ENCODE peak calls at places on chromosomes 11 and 22, in five cellular contexts. Z, V, D, E and Q are unnamed samples.

GRCh38 chr22:17191163-17191562 is 28.1 kb downstream of the ADA2 start:
- DNase-seq in Z (no peak), V (no peak), D (peak; percentile 57), E (no peak), Q (no peak)

GRCh38 chr11:68498313-68498712 is 37.8 kb downstream of the PPP6R3 start:
- DNase-seq in Z (no peak), V (no peak), D (no peak), E (no peak), Q (no peak)

GRCh38 chr11:107791343-107792048 is 67.1 kb downstream of the SLC35F2 start:
- DNase-seq in Z (no peak), V (no peak), D (no peak), E (no peak), Q (no peak)

GRCh38 chr11:11620966-11621880 is 582 bp downstream of the GALNT18 start:
- DNase-seq in Z (peak; percentile 40), V (peak; percentile 37), D (peak; percentile 56), E (no peak), Q (no peak)

GRCh38 chr11:84901986-84902385 is 725.2 kb downstream of the DLG2 start:
- DNase-seq in Z (no peak), V (no peak), D (no peak), E (no peak), Q (no peak)

GRCh38 chr11:22190827-22191463 is 1.9 kb upstream of the ANO5 start:
- DNase-seq in Z (no peak), V (no peak), D (no peak), E (no peak), Q (no peak)

GRCh38 chr11:2450321-2451041 is 5.7 kb downstream of the KCNQ1 start:
- DNase-seq in Z (no peak), V (no peak), D (no peak), E (no peak), Q (no peak)

GRCh38 chr11:83599066-83599465 is 312.9 kb upstream of the CCDC90B start:
- DNase-seq in Z (no peak), V (peak; percentile 62), D (no peak), E (no peak), Q (no peak)

GRCh38 chr11:1765871-1766718 is 2.4 kb upstream of the CTSD start:
- DNase-seq in Z (no peak), V (no peak), D (no peak), E (peak; percentile 77), Q (peak; percentile 72)

GRCh38 chr11:105078283-105078682 is 33.1 kb upstream of the CARD16 start:
- DNase-seq in Z (no peak), V (no peak), D (no peak), E (no peak), Q (no peak)

GRCh38 chr11:73889019-73889418 is 12.2 kb downstream of the PAAF1 start:
- DNase-seq in Z (no peak), V (peak; percentile 85), D (no peak), E (no peak), Q (no peak)

GRCh38 chr11:1567052-1567720 is 4.9 kb downstream of the DUSP8 start:
- DNase-seq in Z (no peak), V (no peak), D (no peak), E (no peak), Q (peak; percentile 24)

GRCh38 chr11:15668718-15669117 is 554.0 kb downstream of the INSC start:
- DNase-seq in Z (no peak), V (no peak), D (peak; percentile 73), E (no peak), Q (no peak)

GRCh38 chr11:75272821-75273301 is 32.3 kb downstream of the TPBGL start:
- DNase-seq in Z (no peak), V (no peak), D (no peak), E (no peak), Q (peak; percentile 26)

GRCh38 chr11:75271730-75272129 is 31.2 kb downstream of the TPBGL start:
- DNase-seq in Z (no peak), V (no peak), D (no peak), E (no peak), Q (no peak)

GRCh38 chr11:75273989-75274391 is 33.4 kb downstream of the TPBGL start:
- DNase-seq in Z (no peak), V (no peak), D (no peak), E (no peak), Q (peak; percentile 19)

GRCh38 chr11:75272391-75272790 is 31.8 kb downstream of the TPBGL start:
- DNase-seq in Z (no peak), V (no peak), D (no peak), E (no peak), Q (no peak)

GRCh38 chr11:75273331-75273988 is 32.9 kb downstream of the TPBGL start:
- DNase-seq in Z (no peak), V (no peak), D (no peak), E (no peak), Q (peak; percentile 12)
- H3K4me2 ChIP-seq in Z (no peak overlapping the region), V (no peak overlapping the region), D (no peak overlapping the region), E (no peak overlapping the region), Q (no peak overlapping the region)

DNA sequence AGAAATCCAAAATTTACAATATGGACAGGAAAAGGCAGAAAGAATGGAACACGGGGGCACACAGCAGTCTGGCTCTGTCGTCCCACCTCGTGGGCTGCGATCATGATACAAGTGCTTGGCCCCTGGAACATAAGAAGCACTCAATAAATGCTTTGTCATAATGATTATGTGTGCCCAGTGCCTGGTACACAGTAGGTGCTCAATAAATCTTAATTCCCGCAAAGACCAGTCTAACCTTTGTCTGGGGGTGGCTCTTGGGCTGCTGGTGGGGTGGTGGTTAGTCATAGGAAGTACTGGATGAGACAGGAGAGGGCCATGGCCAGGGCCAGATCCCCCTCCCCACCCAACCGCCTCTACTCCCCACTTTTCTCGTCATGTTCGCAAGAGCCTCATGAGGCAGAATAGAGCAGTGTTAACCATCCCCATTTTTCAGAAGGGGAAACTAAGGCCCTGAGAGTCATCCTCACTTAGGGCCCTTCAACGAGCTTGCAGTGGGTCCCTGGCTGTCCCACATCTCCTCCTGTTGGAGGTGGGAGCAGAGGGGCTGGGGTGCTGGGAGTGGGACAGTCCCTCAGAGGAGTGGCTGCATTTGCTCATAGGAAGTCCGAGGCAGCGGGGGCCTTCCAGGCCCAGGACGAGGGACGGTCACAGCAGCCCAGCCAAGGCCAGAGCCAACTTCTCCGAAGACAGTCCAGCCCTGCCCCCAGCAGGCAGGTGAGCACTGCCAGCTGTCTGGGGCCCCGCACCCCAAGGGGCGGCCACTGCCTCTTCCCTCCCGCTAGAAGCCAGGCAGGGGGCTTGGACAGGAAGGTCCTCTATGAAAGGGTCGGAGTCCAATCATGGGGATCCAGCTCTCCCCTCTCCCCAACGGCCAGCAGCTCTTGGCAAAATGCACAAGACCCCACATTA is 36.1 kb downstream of the TRIOBP start:
- DNase-seq in Z (no peak), V (no peak), D (no peak), E (no peak), Q (no peak)
- H2BK12ac ChIP-seq in Z (no peak overlapping the region), V (no peak overlapping the region), D (no peak overlapping the region), E (no peak overlapping the region), Q (no peak overlapping the region)

GRCh38 chr11:82523141-82523540 is 210.5 kb downstream of the FAM181B start:
- DNase-seq in Z (peak; percentile 11), V (no peak), D (no peak), E (no peak), Q (peak; percentile 39)
- H3K4me2 ChIP-seq in Z (no peak overlapping the region), V (no peak overlapping the region), D (no peak overlapping the region), E (no peak overlapping the region), Q (no peak overlapping the region)

DNA sequence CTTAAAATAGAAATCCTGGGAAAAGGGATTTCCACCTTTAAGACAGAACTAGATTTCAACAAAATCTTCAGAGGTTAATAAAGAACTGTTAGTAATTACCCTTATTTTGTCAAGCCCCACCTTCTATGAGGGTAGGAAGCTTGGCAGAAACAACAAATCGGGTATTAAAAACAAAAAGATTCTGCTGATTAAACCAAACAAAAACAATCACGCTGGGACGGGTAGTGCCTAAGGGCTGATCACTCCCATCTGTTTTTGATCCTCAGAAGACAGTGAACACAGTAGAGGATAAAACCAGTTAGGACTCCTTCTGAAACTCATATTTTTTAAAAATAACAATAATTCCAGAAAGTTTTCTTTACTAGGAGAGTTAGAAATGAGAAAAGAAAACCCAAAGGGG is 441.3 kb upstream of the API5 start:
- DNase-seq in Z (no peak), V (peak; percentile 33), D (no peak), E (no peak), Q (no peak)
- H2BK12ac ChIP-seq in Z (no peak overlapping the region), V (no peak overlapping the region), D (no peak overlapping the region), E (no peak overlapping the region), Q (no peak overlapping the region)

DNA sequence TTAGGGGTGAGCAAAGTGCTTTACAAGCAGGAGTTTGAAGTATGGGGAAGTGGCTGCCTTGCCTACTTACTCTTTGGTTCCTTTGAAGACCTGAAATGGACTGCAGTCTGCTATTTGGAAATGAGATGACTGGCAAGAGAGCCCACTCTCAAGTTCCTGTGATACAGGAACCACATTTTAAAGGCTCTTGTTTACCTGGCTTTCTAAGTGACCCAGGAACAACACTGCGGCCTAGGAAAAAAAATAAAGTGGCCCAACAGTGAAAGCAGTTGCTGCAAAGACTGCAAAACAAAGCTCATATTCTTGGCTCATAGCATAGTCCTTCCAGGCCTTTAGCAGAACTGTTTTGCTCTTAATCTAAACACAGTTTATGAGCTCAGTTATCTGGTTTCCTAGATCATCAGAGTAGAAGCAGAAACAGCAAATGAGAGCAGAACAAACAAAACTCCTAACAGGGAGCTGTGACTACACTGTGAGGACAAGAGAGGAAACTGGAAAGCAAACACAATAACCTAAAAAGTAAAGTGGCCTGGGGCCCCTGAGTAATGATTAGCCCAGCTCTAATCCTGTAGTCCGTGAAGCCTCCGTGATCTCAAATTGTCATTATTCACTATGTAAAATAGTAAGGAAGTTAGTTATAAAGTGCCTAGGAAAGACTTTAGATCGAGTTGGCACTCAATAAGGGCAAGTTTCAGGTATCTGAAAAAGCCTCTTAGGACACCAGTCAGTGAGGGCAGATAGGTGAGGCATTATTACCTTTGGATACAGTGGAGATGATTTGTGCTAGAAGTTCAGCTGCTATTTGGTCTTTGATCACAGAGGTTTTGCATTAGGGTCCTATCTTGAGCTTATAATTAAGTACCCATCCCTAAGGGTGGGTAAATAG is 11.5 kb downstream of the CCDC117 start:
- DNase-seq in Z (no peak), V (no peak), D (peak; percentile 78), E (no peak), Q (no peak)
- H3K4me2 ChIP-seq in Z (no peak overlapping the region), V (no peak overlapping the region), D (peak overlapping the region; percentile 41), E (no peak overlapping the region), Q (no peak overlapping the region)

GRCh38 chr11:106088896-106089295 is 11.4 kb downstream of the AASDHPPT start:
- DNase-seq in Z (no peak), V (no peak), D (peak; percentile 42), E (no peak), Q (no peak)
- H2BK12ac ChIP-seq in Z (no peak overlapping the region), V (no peak overlapping the region), D (no peak overlapping the region), E (no peak overlapping the region), Q (no peak overlapping the region)